ENCODE peak calls at places on chromosome 5, in six cellular contexts. A is AG09319, L is GF-D8, S is AG04449, H is T-helper 1 cell, G is NCI-H2171 treated with DMSO at 0.1 percent for 48 hours. U is an unnamed sample.

GRCh38 chr5:15690611-15691010 is 190.6 kb downstream of the FBXL7 start:
- DNase-seq in A (no peak), L (no peak), S (peak; percentile 38), H (no peak), G (no peak), U (no peak)

GRCh38 chr5:170132642-170133448 is 27.1 kb downstream of the FOXI1 start:
- DNase-seq in A (peak; percentile 64), L (no peak), S (no peak), H (no peak), G (peak; percentile 77), U (no peak)

GRCh38 chr5:80987078-80987766 is 27.1 kb downstream of the RASGRF2 start:
- DNase-seq in A (no peak), L (no peak), S (no peak), H (no peak), G (no peak), U (no peak)

GRCh38 chr5:116574682-116575634 is at the start of gene SEMA6A:
- DNase-seq in A (peak; percentile 39), L (no peak), S (peak; percentile 14), H (no peak), G (peak; percentile 79), U (peak; percentile 95)

GRCh38 chr5:141504216-141504615 is 15.3 kb downstream of the PCDHGC5 start:
- DNase-seq in A (no peak), L (no peak), S (no peak), H (no peak), G (peak; percentile 17), U (no peak)

GRCh38 chr5:28748446-28748845 is 1710.1 kb upstream of the CDH9 start:
- DNase-seq in A (no peak), L (no peak), S (no peak), H (no peak), G (no peak), U (no peak)

GRCh38 chr5:170614071-170614490 is 110.3 kb downstream of the KCNIP1 start:
- DNase-seq in A (no peak), L (no peak), S (no peak), H (no peak), G (peak; percentile 85), U (no peak)

GRCh38 chr5:100595152-100595811 is 60.1 kb downstream of the FAM174A start:
- DNase-seq in A (peak; percentile 77), L (no peak), S (peak; percentile 85), H (no peak), G (no peak), U (peak; percentile 3)

GRCh38 chr5:115186794-115187193 is 17.1 kb upstream of the TRIM36 start:
- DNase-seq in A (no peak), L (no peak), S (no peak), H (no peak), G (no peak), U (no peak)

GRCh38 chr5:151406322-151406947 is 41.0 kb upstream of the SLC36A1 start:
- DNase-seq in A (no peak), L (peak; percentile 11), S (no peak), H (no peak), G (no peak), U (no peak)

GRCh38 chr5:91151947-91152346 is 231.2 kb downstream of the ARRDC3 start:
- DNase-seq in A (peak; percentile 48), L (no peak), S (peak; percentile 82), H (no peak), G (no peak), U (no peak)

GRCh38 chr5:74510476-74510875 is 130.1 kb downstream of the ENC1 start:
- DNase-seq in A (no peak), L (no peak), S (no peak), H (no peak), G (no peak), U (no peak)

GRCh38 chr5:80822640-80823039 is 137.5 kb upstream of the RASGRF2 start:
- DNase-seq in A (no peak), L (no peak), S (no peak), H (no peak), G (no peak), U (no peak)

GRCh38 chr5:140346348-140347221 is at the start of gene HBEGF:
- DNase-seq in A (no peak), L (no peak), S (no peak), H (peak; percentile 41), G (peak; percentile 50), U (peak; percentile 80)

GRCh38 chr5:73490088-73490487 is 8.2 kb upstream of the BTF3 start:
- DNase-seq in A (no peak), L (no peak), S (no peak), H (no peak), G (no peak), U (no peak)

GRCh38 chr5:57753446-57753845 is 270.8 kb upstream of the ACTBL2 start:
- DNase-seq in A (no peak), L (no peak), S (no peak), H (no peak), G (no peak), U (no peak)

GRCh38 chr5:104179057-104179456 is 616.5 kb upstream of the NUDT12 start:
- DNase-seq in A (no peak), L (peak; percentile 4), S (no peak), H (no peak), G (peak; percentile 30), U (peak; percentile 74)

GRCh38 chr5:112006721-112007120 is 249.7 kb upstream of the NREP start:
- DNase-seq in A (no peak), L (no peak), S (no peak), H (no peak), G (peak; percentile 0), U (no peak)

GRCh38 chr5:31853398-31854135 is 214.6 kb downstream of the PDZD2 start:
- DNase-seq in A (no peak), L (no peak), S (no peak), H (no peak), G (no peak), U (no peak)

GRCh38 chr5:124546643-124547042 is 199.8 kb downstream of the ZNF608 start:
- DNase-seq in A (no peak), L (no peak), S (no peak), H (no peak), G (no peak), U (no peak)

GRCh38 chr5:154287136-154287535 is 96.6 kb downstream of the GALNT10 start:
- DNase-seq in A (no peak), L (no peak), S (peak; percentile 63), H (no peak), G (no peak), U (no peak)

GRCh38 chr5:137708796-137709559 is 26.9 kb downstream of the KLHL3 start:
- DNase-seq in A (no peak), L (no peak), S (no peak), H (no peak), G (peak; percentile 97), U (peak; percentile 33)

GRCh38 chr5:124742983-124743533 is 3.4 kb downstream of the ZNF608 start:
- DNase-seq in A (no peak), L (no peak), S (no peak), H (no peak), G (no peak), U (peak; percentile 81)

GRCh38 chr5:151030377-151030776 is 10.0 kb downstream of the GPX3 start:
- DNase-seq in A (no peak), L (no peak), S (no peak), H (no peak), G (no peak), U (no peak)

GRCh38 chr5:180003145-180003544 is 68.4 kb downstream of the RNF130 start:
- DNase-seq in A (no peak), L (no peak), S (no peak), H (no peak), G (no peak), U (no peak)

GRCh38 chr5:57986746-57987145 is 473.1 kb downstream of the PLK2 start:
- DNase-seq in A (peak; percentile 29), L (no peak), S (no peak), H (no peak), G (no peak), U (no peak)

GRCh38 chr5:138615461-138615860 is 40.3 kb upstream of the HSPA9 start:
- DNase-seq in A (no peak), L (no peak), S (no peak), H (no peak), G (no peak), U (no peak)

GRCh38 chr5:19608434-19608833 is 379.6 kb downstream of the CDH18 start:
- DNase-seq in A (no peak), L (no peak), S (no peak), H (no peak), G (peak; percentile 71), U (no peak)

GRCh38 chr5:6419340-6419852 is 29.3 kb upstream of the UBE2QL1 start:
- DNase-seq in A (no peak), L (no peak), S (no peak), H (no peak), G (no peak), U (no peak)

GRCh38 chr5:61768692-61769281 is 436.7 kb downstream of the ZSWIM6 start:
- DNase-seq in A (no peak), L (no peak), S (no peak), H (no peak), G (peak; percentile 8), U (peak; percentile 63)

GRCh38 chr5:122093415-122093814 is 15.4 kb upstream of the LOX start:
- DNase-seq in A (peak; percentile 65), L (no peak), S (peak; percentile 90), H (no peak), G (no peak), U (no peak)

GRCh38 chr5:159873680-159874079 is 42.6 kb upstream of the ADRA1B start:
- DNase-seq in A (no peak), L (no peak), S (no peak), H (no peak), G (no peak), U (no peak)

GRCh38 chr5:83741571-83741970 is 20.9 kb upstream of the HAPLN1 start:
- DNase-seq in A (no peak), L (no peak), S (no peak), H (no peak), G (no peak), U (no peak)

GRCh38 chr5:11590475-11590874 is 313.8 kb downstream of the CTNND2 start:
- DNase-seq in A (no peak), L (no peak), S (no peak), H (no peak), G (no peak), U (no peak)

GRCh38 chr5:107670028-107670926 is 460 bp downstream of the EFNA5 start:
- DNase-seq in A (no peak), L (no peak), S (no peak), H (no peak), G (peak; percentile 72), U (peak; percentile 78)

GRCh38 chr5:72776684-72777083 is 39.8 kb upstream of the TNPO1 start:
- DNase-seq in A (no peak), L (no peak), S (no peak), H (no peak), G (no peak), U (no peak)

GRCh38 chr5:172504736-172505402 is 50.5 kb upstream of the SH3PXD2B start:
- DNase-seq in A (no peak), L (no peak), S (no peak), H (no peak), G (no peak), U (no peak)

GRCh38 chr5:88925692-88926490 is 42.9 kb upstream of the MEF2C start:
- DNase-seq in A (no peak), L (no peak), S (no peak), H (no peak), G (no peak), U (no peak)

GRCh38 chr5:24899180-24899579 is 254.4 kb upstream of the CDH10 start:
- DNase-seq in A (no peak), L (no peak), S (no peak), H (no peak), G (no peak), U (no peak)

GRCh38 chr5:180160822-180161221 is 48.2 kb downstream of the RASGEF1C start:
- DNase-seq in A (no peak), L (no peak), S (no peak), H (no peak), G (no peak), U (no peak)